ENCODE peak calls at places on chromosomes 13 and 19, in seven cellular contexts. K is K562, W is H1, C is SK-N-SH, F is HepG2, B is GM12878, Y is HCT116. M is an unnamed sample.

GRCh38 chr13:22748866-22749586 is 431.8 kb upstream of the SGCG start:
- DNase-seq in K (no peak), F (no peak), C (no peak), B (no peak), Y (no peak), W (no peak), M (no peak)

GRCh38 chr19:29813665-29814064 is 1.9 kb downstream of the CCNE1 start:
- DNase-seq in F (no peak), W (no peak), K (no peak), Y (no peak), C (no peak), B (no peak), M (no peak)

GRCh38 chr13:112842931-112843391 is 126.1 kb upstream of the MCF2L start:
- DNase-seq in C (no peak), W (no peak), F (no peak), Y (no peak), K (no peak), B (no peak), M (no peak)

GRCh38 chr19:41226053-41226873 is 7.2 kb downstream of the AXL start:
- DNase-seq in C (peak), F (peak), W (no peak), B (no peak), K (peak), Y (peak), M (peak)

GRCh38 chr13:20428666-20429644 is 96.7 kb downstream of the CRYL1 start:
- DNase-seq in W (no peak), B (no peak), C (no peak), Y (no peak), K (no peak), F (no peak), M (no peak)

GRCh38 chr13:71702253-71702652 is 164.8 kb downstream of the DACH1 start:
- DNase-seq in F (no peak), K (no peak), Y (no peak), B (no peak), C (no peak), W (no peak), M (no peak)

GRCh38 chr13:46160474-46161066 is 21.4 kb downstream of the LCP1 start:
- DNase-seq in F (peak), K (peak), Y (peak), W (no peak), B (no peak), C (peak), M (peak)

GRCh38 chr19:11480927-11481776 is at the start of gene ELAVL3:
- DNase-seq in B (no peak), K (peak), W (no peak), Y (no peak), F (no peak), C (peak), M (no peak)

GRCh38 chr13:51998723-51999471 is 12.4 kb downstream of the ATP7B start:
- DNase-seq in F (peak), K (no peak), W (no peak), Y (no peak), C (no peak), B (no peak), M (peak)

GRCh38 chr19:21569497-21569870 is 64.1 kb downstream of the ZNF429 start:
- DNase-seq in K (no peak), W (no peak), C (no peak), Y (no peak), F (no peak), B (no peak), M (no peak)

GRCh38 chr19:47228168-47228936 is 2.6 kb downstream of the BBC3 start:
- DNase-seq in W (no peak), K (peak), F (peak), Y (no peak), C (peak), B (no peak), M (no peak)

GRCh38 chr13:94239135-94239534 is 240.3 kb downstream of the DCT start:
- DNase-seq in K (no peak), B (no peak), F (no peak), W (no peak), Y (no peak), C (no peak), M (no peak)

GRCh38 chr13:27182844-27183497 is 11.4 kb upstream of the USP12 start:
- DNase-seq in C (no peak), F (peak), W (no peak), K (peak), Y (peak), B (no peak), M (peak)

GRCh38 chr13:110156186-110157065 is 150.5 kb downstream of the COL4A1 start:
- DNase-seq in C (no peak), K (no peak), W (no peak), F (no peak), B (no peak), Y (no peak), M (no peak)

GRCh38 chr13:74027161-74027779 is 106.9 kb downstream of the KLF12 start:
- DNase-seq in W (no peak), C (no peak), F (no peak), B (no peak), Y (no peak), K (no peak), M (no peak)

GRCh38 chr13:21583496-21583895 is 20.5 kb downstream of the MICU2 start:
- DNase-seq in Y (no peak), C (no peak), F (peak), W (peak), B (no peak), K (no peak), M (peak)

GRCh38 chr19:28456708-28457320 is 756.1 kb downstream of the UQCRFS1 start:
- DNase-seq in B (no peak), K (no peak), W (no peak), C (no peak), F (peak), Y (no peak), M (no peak)

GRCh38 chr19:51064534-51065220 is at the start of gene KLK13:
- DNase-seq in B (no peak), K (peak), Y (peak), W (peak), C (no peak), F (no peak), M (peak)

GRCh38 chr19:48170817-48171347 is 402 bp downstream of the ZSWIM9 start:
- DNase-seq in W (no peak), Y (no peak), K (no peak), F (no peak), B (no peak), C (peak), M (no peak)

GRCh38 chr13:96806750-96807149 is 187.5 kb downstream of the OXGR1 start:
- DNase-seq in K (no peak), W (no peak), F (no peak), B (no peak), C (no peak), Y (no peak), M (no peak)

GRCh38 chr19:51086153-51086850 is 3.6 kb upstream of the KLK14 start:
- DNase-seq in W (no peak), B (no peak), F (no peak), C (no peak), Y (no peak), K (no peak), M (no peak)

GRCh38 chr19:44822177-44822576 is 13.3 kb downstream of the BCAM start:
- DNase-seq in K (no peak), F (no peak), Y (no peak), C (no peak), W (no peak), B (no peak), M (no peak)

GRCh38 chr13:21826214-21827015 is 155.5 kb downstream of the FGF9 start:
- DNase-seq in F (no peak), W (no peak), B (no peak), C (no peak), Y (no peak), K (no peak), M (no peak)

GRCh38 chr13:28093871-28094270 is 6.5 kb downstream of the FLT3 start:
- DNase-seq in C (no peak), K (no peak), Y (no peak), W (no peak), F (no peak), B (no peak), M (no peak)

GRCh38 chr19:41541990-41542584 is 33.9 kb upstream of the CEACAM21 start:
- DNase-seq in K (peak), F (peak), C (peak), W (no peak), Y (peak), B (no peak), M (peak)

GRCh38 chr19:41919948-41920712 is 8.1 kb downstream of the ERFL start:
- DNase-seq in Y (no peak), F (no peak), W (no peak), C (no peak), B (no peak), K (no peak), M (no peak)

GRCh38 chr13:47932953-47933687 is 68.0 kb downstream of the SUCLA2 start:
- DNase-seq in F (peak), K (no peak), B (no peak), C (no peak), W (no peak), Y (no peak), M (no peak)

GRCh38 chr19:4965061-4965460 is 3.9 kb upstream of the KDM4B start:
- DNase-seq in C (no peak), K (no peak), F (no peak), W (no peak), Y (no peak), B (no peak), M (no peak)

GRCh38 chr19:35264281-35265125 is 4.3 kb upstream of the USF2 start:
- DNase-seq in F (no peak), W (no peak), Y (no peak), C (no peak), K (no peak), B (no peak), M (no peak)

GRCh38 chr13:114194853-114195252 is 15.8 kb downstream of the CFAP97D2 start:
- DNase-seq in F (no peak), W (no peak), B (no peak), C (no peak), K (no peak), Y (no peak), M (no peak)

GRCh38 chr13:99057310-99057975 is 79.6 kb upstream of the DOCK9 start:
- DNase-seq in B (no peak), K (no peak), W (no peak), C (no peak), F (no peak), Y (no peak), M (no peak)

DNA sequence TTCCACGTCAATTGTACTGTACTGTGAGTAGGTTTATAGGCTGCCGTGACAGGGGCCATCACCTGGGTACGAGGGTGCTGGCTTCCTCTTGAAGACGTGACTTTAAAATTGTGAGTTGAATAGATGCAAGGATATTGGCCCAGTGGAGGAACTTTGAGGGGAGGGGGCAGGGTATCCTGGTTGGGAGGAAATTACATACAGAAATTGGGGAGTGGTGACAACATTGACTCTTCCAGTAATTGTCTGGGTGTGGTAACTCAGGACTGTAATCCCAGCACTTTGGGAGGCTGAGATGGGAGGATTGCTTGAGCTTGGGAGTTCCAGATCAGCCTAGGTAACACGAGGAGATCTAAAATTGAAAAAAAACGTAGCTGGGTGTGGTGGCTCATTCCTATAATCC is 30.4 kb downstream of the DPRX start:
- DNase-seq in W (no peak), Y (no peak), K (no peak), C (no peak), F (no peak), B (no peak), M (no peak)
- TF ChIP-seq JUND in W (no peak), Y (no peak), K (no peak), C (no peak), F (no peak), B (no peak), M (no peak)

GRCh38 chr13:101455863-101456262 is 3.4 kb downstream of the ITGBL1 start:
- DNase-seq in C (no peak), F (no peak), K (no peak), B (no peak), W (no peak), Y (no peak), M (no peak)
- TF ChIP-seq JUND in C (peak), F (no peak), K (no peak), B (no peak), W (no peak), Y (no peak), M (no peak)

GRCh38 chr19:55809381-55810058 is 22.3 kb downstream of the NLRP11 start:
- DNase-seq in F (peak), B (no peak), Y (peak), C (peak), W (peak), K (peak), M (no peak)
- TF ChIP-seq JUND in F (no peak), B (no peak), Y (no peak), C (no peak), W (no peak), K (peak), M (no peak)

GRCh38 chr13:105678072-105678471 is 857.4 kb downstream of the EFNB2 start:
- DNase-seq in K (no peak), B (no peak), W (no peak), F (no peak), C (no peak), Y (no peak), M (peak)

GRCh38 chr13:105679832-105680231 is 855.6 kb downstream of the EFNB2 start:
- DNase-seq in Y (no peak), K (no peak), F (no peak), B (no peak), C (no peak), W (no peak), M (no peak)
- TF ChIP-seq JUND in Y (no peak), K (no peak), F (no peak), B (no peak), C (no peak), W (no peak), M (no peak)

DNA sequence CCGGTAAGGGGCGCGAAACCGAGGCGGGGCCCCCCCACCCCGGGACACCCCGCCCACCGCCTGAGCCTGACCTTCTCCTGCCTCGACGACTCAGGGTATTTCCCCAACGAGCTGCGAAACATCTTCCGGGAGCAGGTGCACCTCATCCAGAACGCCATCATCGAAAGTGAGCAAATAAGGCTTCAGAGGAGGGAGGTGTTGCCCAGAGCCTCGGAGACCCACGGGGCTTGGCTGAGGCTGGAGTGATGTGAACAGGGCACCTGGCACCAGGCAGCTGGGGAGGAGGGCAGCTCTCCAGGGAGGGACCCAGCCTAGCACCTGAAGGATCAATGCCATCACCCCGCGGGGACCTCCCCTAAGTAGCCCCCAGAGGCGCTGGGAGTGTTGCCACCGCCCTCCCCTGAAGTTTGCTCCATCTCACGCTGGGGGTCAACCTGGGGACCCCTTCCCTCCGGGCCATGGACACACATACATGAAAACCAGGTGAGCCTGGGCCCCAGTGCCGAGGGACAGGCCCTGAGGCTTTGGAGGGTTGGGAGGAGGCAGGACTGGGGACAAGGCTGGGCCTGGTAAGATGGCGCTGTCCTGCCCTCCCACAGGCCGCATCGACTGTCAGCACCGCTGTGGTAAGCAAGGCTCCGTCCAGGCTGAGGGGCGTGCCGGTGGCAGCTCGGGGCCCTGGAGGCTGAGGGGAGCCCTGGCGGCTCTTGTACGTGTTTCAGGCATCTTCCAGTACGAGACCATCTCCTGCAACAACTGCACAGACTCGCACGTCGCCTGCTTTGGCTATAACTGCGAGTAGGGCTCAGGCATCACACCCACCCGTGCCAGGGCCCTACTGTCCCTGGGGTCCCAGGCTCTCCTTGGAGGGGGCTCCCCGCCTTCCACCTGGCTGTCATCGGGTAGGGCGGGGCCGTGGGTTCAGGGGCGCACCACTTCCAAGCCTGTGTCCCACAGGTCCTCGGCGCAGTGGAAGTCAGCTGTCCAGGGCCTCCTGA is 914 bp downstream of the IZUMO4 start:
- DNase-seq in B (no peak), F (no peak), Y (no peak), K (no peak), C (no peak), W (no peak), M (no peak)
- TF ChIP-seq JUND in B (no peak), F (no peak), Y (no peak), K (no peak), C (no peak), W (no peak), M (no peak)

GRCh38 chr13:100398360-100398759 is 190.2 kb downstream of the GGACT start:
- DNase-seq in F (no peak), Y (no peak), W (no peak), B (no peak), C (no peak), K (no peak), M (no peak)

GRCh38 chr13:100397627-100398026 is 191.0 kb downstream of the GGACT start:
- DNase-seq in F (no peak), K (no peak), Y (no peak), B (no peak), C (no peak), W (no peak), M (no peak)

GRCh38 chr13:100396771-100397170 is 191.8 kb downstream of the GGACT start:
- DNase-seq in C (no peak), F (no peak), B (no peak), Y (no peak), K (no peak), W (no peak), M (no peak)

GRCh38 chr13:100395698-100396373 is 192.8 kb downstream of the GGACT start:
- DNase-seq in K (no peak), W (no peak), F (no peak), B (no peak), C (no peak), Y (no peak), M (no peak)

GRCh38 chr13:100399455-100399854 is 189.1 kb downstream of the GGACT start:
- DNase-seq in W (no peak), F (no peak), Y (no peak), B (no peak), C (no peak), K (no peak), M (no peak)
- TF ChIP-seq JUND in W (no peak), F (no peak), Y (no peak), B (no peak), C (no peak), K (no peak), M (no peak)

DNA sequence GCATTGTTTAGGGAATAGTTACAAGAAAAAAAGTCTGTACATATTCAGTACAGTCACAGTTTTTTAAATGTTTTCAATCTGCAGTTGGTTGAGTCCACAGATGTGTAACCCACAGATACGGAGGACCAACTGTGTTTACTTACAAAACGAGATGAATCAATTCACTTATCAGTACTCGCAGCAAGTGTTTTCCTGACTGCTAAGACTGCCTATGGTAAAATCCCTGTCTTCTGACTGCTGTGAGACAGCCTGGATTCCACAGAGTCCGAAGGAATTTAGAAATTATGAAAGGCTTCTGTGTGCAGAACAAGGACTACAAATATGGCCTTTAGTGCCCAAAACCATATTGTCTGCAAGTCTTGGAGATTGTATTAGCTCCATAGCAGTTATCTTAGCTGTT is 45.7 kb upstream of the C1QTNF9 start:
- DNase-seq in C (no peak), F (peak), W (no peak), B (no peak), K (no peak), Y (no peak), M (no peak)
- TF ChIP-seq JUND in C (no peak), F (no peak), W (no peak), B (no peak), K (no peak), Y (no peak), M (no peak)

DNA sequence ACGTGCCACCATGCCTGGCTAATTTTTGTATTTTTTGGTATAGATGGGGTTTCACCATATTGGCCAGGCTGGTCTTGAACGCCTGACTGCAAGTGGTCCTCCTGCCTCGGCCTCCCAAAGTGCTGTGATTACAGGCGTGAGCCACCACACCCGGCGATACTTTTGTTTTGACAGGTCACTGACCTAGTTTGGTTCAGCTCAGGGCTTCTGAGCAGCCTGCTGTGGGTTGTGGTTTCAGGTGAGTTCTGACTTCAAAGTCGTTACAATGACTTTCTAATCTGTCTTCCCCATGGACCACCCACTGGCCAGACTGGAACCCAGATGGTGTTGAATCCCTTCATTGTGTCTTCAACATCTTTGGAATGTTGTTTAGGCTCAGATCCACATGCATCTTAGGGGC is 73.8 kb downstream of the TRPM4 start:
- DNase-seq in C (no peak), Y (no peak), W (no peak), F (no peak), B (peak), K (no peak), M (no peak)
- TF ChIP-seq JUND in C (no peak), Y (no peak), W (no peak), F (no peak), B (no peak), K (no peak), M (no peak)

DNA sequence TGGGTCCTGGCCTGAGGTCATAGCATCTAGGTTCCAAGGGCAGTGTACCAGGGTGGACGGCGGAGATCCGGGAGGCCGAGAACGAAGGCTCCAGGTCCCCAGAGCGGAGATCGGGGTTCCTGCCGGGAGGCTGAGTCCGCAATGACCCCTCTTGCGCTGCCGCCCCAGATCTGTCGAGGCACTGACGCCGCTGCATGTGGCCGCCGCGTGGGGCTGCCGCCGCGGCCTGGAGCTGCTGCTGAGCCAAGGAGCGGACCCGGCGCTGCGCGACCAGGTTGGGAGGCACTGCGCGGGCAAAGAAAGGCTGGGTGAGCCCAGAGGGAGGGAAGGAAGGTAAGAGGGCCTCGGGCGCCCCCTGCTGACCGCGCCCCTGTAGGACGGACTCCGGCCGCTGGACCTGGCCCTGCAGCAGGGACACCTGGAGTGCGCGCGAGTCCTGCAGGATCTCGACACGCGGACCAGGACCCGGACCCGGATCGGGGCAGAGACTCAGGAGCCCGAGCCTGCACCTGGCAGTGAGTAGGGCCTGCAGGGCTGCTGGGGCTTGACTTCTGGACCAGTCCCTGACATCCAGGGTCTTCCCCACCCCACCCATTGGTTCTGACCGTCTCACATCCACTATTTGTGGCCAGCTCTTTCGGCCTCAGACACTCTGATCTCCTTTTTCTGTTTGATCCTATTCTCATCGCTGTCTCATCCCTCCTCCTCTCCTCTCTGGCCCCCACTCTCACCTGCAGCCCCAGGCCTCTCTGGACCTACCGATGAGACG is 971 bp downstream of the ANKLE1 start:
- DNase-seq in W (no peak), C (peak), K (peak), B (peak), Y (peak), F (peak), M (peak)
- TF ChIP-seq JUND in W (no peak), C (no peak), K (peak), B (no peak), Y (no peak), F (no peak), M (no peak)